ENCODE peak calls at places on chromosomes 16 and 17, in nine cellular contexts. One of them, this sample, is unnamed.

GRCh38 chr16:68227850-68228553 is 7.9 kb downstream of the ESRP2 start:
- DNase-seq in GM23338: no peak
- DNase-seq in endodermal cell: peak; percentile 18
- DNase-seq in psoas muscle: peak; percentile 63
- DNase-seq in H9: no peak
- DNase-seq in cardiac muscle cell: no peak
- DNase-seq in Peyer's patch: peak; percentile 15
- DNase-seq in naive thymus-derived CD4-positive, alpha-beta T cell: no peak
- DNase-seq in CD8-positive, alpha-beta memory T cell: no peak
- DNase-seq in this sample: no peak

GRCh38 chr17:67021196-67021595 is 23.2 kb upstream of the CACNG1 start:
- DNase-seq in naive thymus-derived CD4-positive, alpha-beta T cell: no peak
- DNase-seq in cardiac muscle cell: no peak
- DNase-seq in GM23338: no peak
- DNase-seq in Peyer's patch: no peak
- DNase-seq in endodermal cell: no peak
- DNase-seq in H9: no peak
- DNase-seq in CD8-positive, alpha-beta memory T cell: no peak
- DNase-seq in psoas muscle: no peak
- DNase-seq in this sample: no peak

GRCh38 chr16:75402821-75403475 is 30.4 kb downstream of the CFDP1 start:
- DNase-seq in H9: no peak
- DNase-seq in psoas muscle: no peak
- DNase-seq in cardiac muscle cell: peak; percentile 69
- DNase-seq in Peyer's patch: no peak
- DNase-seq in endodermal cell: no peak
- DNase-seq in naive thymus-derived CD4-positive, alpha-beta T cell: no peak
- DNase-seq in CD8-positive, alpha-beta memory T cell: no peak
- DNase-seq in GM23338: peak; percentile 60
- DNase-seq in this sample: no peak

GRCh38 chr17:1484586-1485310 is 7.7 kb downstream of the MYO1C start:
- DNase-seq in cardiac muscle cell: peak; percentile 62
- DNase-seq in GM23338: peak; percentile 81
- DNase-seq in H9: peak; percentile 88
- DNase-seq in naive thymus-derived CD4-positive, alpha-beta T cell: peak; percentile 22
- DNase-seq in psoas muscle: no peak
- DNase-seq in Peyer's patch: peak; percentile 73
- DNase-seq in CD8-positive, alpha-beta memory T cell: peak; percentile 73
- DNase-seq in endodermal cell: peak; percentile 91
- DNase-seq in this sample: peak; percentile 76

GRCh38 chr16:73166394-73166971 is 118.6 kb upstream of the ZFHX3 start:
- DNase-seq in endodermal cell: no peak
- DNase-seq in H9: no peak
- DNase-seq in GM23338: peak; percentile 37
- DNase-seq in Peyer's patch: no peak
- DNase-seq in psoas muscle: no peak
- DNase-seq in cardiac muscle cell: peak; percentile 66
- DNase-seq in naive thymus-derived CD4-positive, alpha-beta T cell: no peak
- DNase-seq in CD8-positive, alpha-beta memory T cell: no peak
- DNase-seq in this sample: no peak

GRCh38 chr17:57080708-57081107 is 4.3 kb upstream of the AKAP1 start:
- DNase-seq in endodermal cell: no peak
- DNase-seq in psoas muscle: no peak
- DNase-seq in Peyer's patch: no peak
- DNase-seq in GM23338: no peak
- DNase-seq in CD8-positive, alpha-beta memory T cell: no peak
- DNase-seq in naive thymus-derived CD4-positive, alpha-beta T cell: no peak
- DNase-seq in H9: no peak
- DNase-seq in cardiac muscle cell: peak; percentile 10
- DNase-seq in this sample: no peak

GRCh38 chr17:59115474-59115873 is 8.8 kb upstream of the TRIM37 start:
- DNase-seq in cardiac muscle cell: no peak
- DNase-seq in CD8-positive, alpha-beta memory T cell: no peak
- DNase-seq in H9: no peak
- DNase-seq in Peyer's patch: no peak
- DNase-seq in GM23338: no peak
- DNase-seq in naive thymus-derived CD4-positive, alpha-beta T cell: no peak
- DNase-seq in endodermal cell: no peak
- DNase-seq in psoas muscle: no peak
- DNase-seq in this sample: no peak

GRCh38 chr16:9630985-9631384 is 539.5 kb downstream of the HAPSTR1 start:
- DNase-seq in Peyer's patch: no peak
- DNase-seq in endodermal cell: no peak
- DNase-seq in naive thymus-derived CD4-positive, alpha-beta T cell: no peak
- DNase-seq in cardiac muscle cell: no peak
- DNase-seq in GM23338: no peak
- DNase-seq in H9: no peak
- DNase-seq in CD8-positive, alpha-beta memory T cell: no peak
- DNase-seq in psoas muscle: no peak
- DNase-seq in this sample: no peak

GRCh38 chr16:1223355-1224214 is 1.5 kb downstream of the TPSG1 start:
- DNase-seq in psoas muscle: no peak
- DNase-seq in Peyer's patch: no peak
- DNase-seq in CD8-positive, alpha-beta memory T cell: no peak
- DNase-seq in naive thymus-derived CD4-positive, alpha-beta T cell: no peak
- DNase-seq in GM23338: no peak
- DNase-seq in H9: no peak
- DNase-seq in cardiac muscle cell: no peak
- DNase-seq in endodermal cell: no peak
- DNase-seq in this sample: no peak

GRCh38 chr17:16977932-16978331 is 6.0 kb upstream of the TNFRSF13B start:
- DNase-seq in endodermal cell: no peak
- DNase-seq in CD8-positive, alpha-beta memory T cell: no peak
- DNase-seq in GM23338: peak; percentile 40
- DNase-seq in Peyer's patch: no peak
- DNase-seq in psoas muscle: no peak
- DNase-seq in H9: peak; percentile 23
- DNase-seq in naive thymus-derived CD4-positive, alpha-beta T cell: no peak
- DNase-seq in cardiac muscle cell: peak; percentile 29
- DNase-seq in this sample: no peak

GRCh38 chr17:45783593-45784292 is 377 bp upstream of the CRHR1 start:
- DNase-seq in GM23338: peak; percentile 88
- DNase-seq in psoas muscle: peak; percentile 41
- DNase-seq in Peyer's patch: no peak
- DNase-seq in cardiac muscle cell: peak; percentile 13
- DNase-seq in naive thymus-derived CD4-positive, alpha-beta T cell: no peak
- DNase-seq in endodermal cell: peak; percentile 92
- DNase-seq in H9: peak; percentile 80
- DNase-seq in CD8-positive, alpha-beta memory T cell: no peak
- DNase-seq in this sample: no peak

GRCh38 chr17:80260791-80261158 is at the start of gene RNF213:
- DNase-seq in Peyer's patch: peak; percentile 61
- DNase-seq in CD8-positive, alpha-beta memory T cell: peak; percentile 78
- DNase-seq in cardiac muscle cell: peak; percentile 37
- DNase-seq in naive thymus-derived CD4-positive, alpha-beta T cell: peak; percentile 51
- DNase-seq in H9: peak; percentile 58
- DNase-seq in GM23338: peak; percentile 64
- DNase-seq in endodermal cell: peak; percentile 84
- DNase-seq in psoas muscle: peak; percentile 60
- DNase-seq in this sample: peak; percentile 81

GRCh38 chr17:3513305-3514035 is 37.7 kb downstream of the ASPA start:
- DNase-seq in cardiac muscle cell: no peak
- DNase-seq in naive thymus-derived CD4-positive, alpha-beta T cell: no peak
- DNase-seq in Peyer's patch: no peak
- DNase-seq in H9: no peak
- DNase-seq in endodermal cell: peak; percentile 38
- DNase-seq in CD8-positive, alpha-beta memory T cell: no peak
- DNase-seq in psoas muscle: no peak
- DNase-seq in GM23338: no peak
- DNase-seq in this sample: no peak

GRCh38 chr16:10537946-10538345 is 42.5 kb downstream of the EMP2 start:
- DNase-seq in H9: no peak
- DNase-seq in cardiac muscle cell: no peak
- DNase-seq in GM23338: no peak
- DNase-seq in Peyer's patch: no peak
- DNase-seq in psoas muscle: no peak
- DNase-seq in endodermal cell: no peak
- DNase-seq in naive thymus-derived CD4-positive, alpha-beta T cell: no peak
- DNase-seq in CD8-positive, alpha-beta memory T cell: no peak
- DNase-seq in this sample: no peak

GRCh38 chr17:82974136-82974952 is 105.1 kb upstream of the METRNL start:
- DNase-seq in GM23338: no peak
- DNase-seq in psoas muscle: no peak
- DNase-seq in endodermal cell: peak; percentile 45
- DNase-seq in H9: no peak
- DNase-seq in Peyer's patch: no peak
- DNase-seq in CD8-positive, alpha-beta memory T cell: no peak
- DNase-seq in cardiac muscle cell: no peak
- DNase-seq in naive thymus-derived CD4-positive, alpha-beta T cell: no peak
- DNase-seq in this sample: no peak

GRCh38 chr16:80969114-80969484 is 37.6 kb downstream of the CMC2 start:
- DNase-seq in naive thymus-derived CD4-positive, alpha-beta T cell: no peak
- DNase-seq in CD8-positive, alpha-beta memory T cell: no peak
- DNase-seq in cardiac muscle cell: no peak
- DNase-seq in endodermal cell: no peak
- DNase-seq in GM23338: no peak
- DNase-seq in Peyer's patch: no peak
- DNase-seq in psoas muscle: no peak
- DNase-seq in H9: no peak
- DNase-seq in this sample: no peak

GRCh38 chr16:50548659-50549560 is 714 bp downstream of the NKD1 start:
- DNase-seq in Peyer's patch: no peak
- DNase-seq in endodermal cell: no peak
- DNase-seq in cardiac muscle cell: peak; percentile 18
- DNase-seq in psoas muscle: no peak
- DNase-seq in CD8-positive, alpha-beta memory T cell: peak; percentile 62
- DNase-seq in naive thymus-derived CD4-positive, alpha-beta T cell: no peak
- DNase-seq in H9: no peak
- DNase-seq in GM23338: peak; percentile 32
- DNase-seq in this sample: peak; percentile 54

GRCh38 chr16:138049-138417 is 440 bp downstream of the NPRL3 start:
- DNase-seq in endodermal cell: peak; percentile 72
- DNase-seq in cardiac muscle cell: peak; percentile 22
- DNase-seq in CD8-positive, alpha-beta memory T cell: no peak
- DNase-seq in H9: peak; percentile 36
- DNase-seq in Peyer's patch: no peak
- DNase-seq in naive thymus-derived CD4-positive, alpha-beta T cell: no peak
- DNase-seq in psoas muscle: peak; percentile 27
- DNase-seq in GM23338: peak; percentile 58
- DNase-seq in this sample: no peak

GRCh38 chr16:56355221-56355620 is 70.1 kb downstream of the AMFR start:
- DNase-seq in endodermal cell: peak; percentile 38
- DNase-seq in Peyer's patch: no peak
- DNase-seq in cardiac muscle cell: no peak
- DNase-seq in psoas muscle: no peak
- DNase-seq in CD8-positive, alpha-beta memory T cell: no peak
- DNase-seq in GM23338: peak; percentile 6
- DNase-seq in naive thymus-derived CD4-positive, alpha-beta T cell: no peak
- DNase-seq in H9: no peak
- DNase-seq in this sample: no peak

GRCh38 chr16:31260136-31260931 is 559 bp downstream of the ITGAM start:
- DNase-seq in GM23338: no peak
- DNase-seq in psoas muscle: no peak
- DNase-seq in Peyer's patch: no peak
- DNase-seq in cardiac muscle cell: no peak
- DNase-seq in naive thymus-derived CD4-positive, alpha-beta T cell: no peak
- DNase-seq in H9: no peak
- DNase-seq in endodermal cell: no peak
- DNase-seq in CD8-positive, alpha-beta memory T cell: no peak
- DNase-seq in this sample: no peak

GRCh38 chr16:64452446-64452845 is 669.4 kb downstream of the CDH11 start:
- DNase-seq in psoas muscle: no peak
- DNase-seq in GM23338: no peak
- DNase-seq in H9: no peak
- DNase-seq in naive thymus-derived CD4-positive, alpha-beta T cell: no peak
- DNase-seq in CD8-positive, alpha-beta memory T cell: no peak
- DNase-seq in Peyer's patch: no peak
- DNase-seq in cardiac muscle cell: no peak
- DNase-seq in endodermal cell: no peak
- DNase-seq in this sample: no peak
- H3K27ac ChIP-seq in psoas muscle: no peak overlapping the region
- H3K27ac ChIP-seq in GM23338: no peak overlapping the region
- H3K27ac ChIP-seq in H9: no peak overlapping the region
- H3K27ac ChIP-seq in naive thymus-derived CD4-positive, alpha-beta T cell: no peak overlapping the region
- H3K27ac ChIP-seq in CD8-positive, alpha-beta memory T cell: no peak overlapping the region
- H3K27ac ChIP-seq in Peyer's patch: no peak overlapping the region
- H3K27ac ChIP-seq in cardiac muscle cell: no peak overlapping the region
- H3K27ac ChIP-seq in endodermal cell: no peak overlapping the region
- H3K27ac ChIP-seq in this sample: no peak overlapping the region

DNA sequence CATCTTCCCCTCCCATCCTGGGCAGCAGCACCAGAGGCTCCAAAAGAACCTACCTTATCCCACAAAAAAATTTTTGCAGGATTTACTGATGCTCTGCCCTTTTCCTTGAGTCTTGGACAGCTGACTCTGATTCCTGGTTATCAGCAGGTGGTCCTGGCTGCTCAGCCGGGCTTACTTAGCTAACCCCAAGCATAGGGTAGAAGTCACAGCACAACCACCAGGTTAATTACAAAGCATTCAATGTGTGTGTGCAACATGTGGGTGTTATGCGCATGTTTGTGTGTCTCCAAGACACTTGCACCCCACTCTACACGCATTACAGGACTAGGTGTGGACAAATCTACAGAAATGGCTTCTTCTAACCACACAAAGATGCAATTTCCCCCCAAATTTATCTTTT is 36.3 kb downstream of the PECAM1 start:
- DNase-seq in psoas muscle: no peak
- DNase-seq in CD8-positive, alpha-beta memory T cell: no peak
- DNase-seq in Peyer's patch: no peak
- DNase-seq in cardiac muscle cell: no peak
- DNase-seq in H9: no peak
- DNase-seq in GM23338: peak; percentile 9
- DNase-seq in naive thymus-derived CD4-positive, alpha-beta T cell: no peak
- DNase-seq in endodermal cell: no peak
- DNase-seq in this sample: no peak
- H3K27ac ChIP-seq in psoas muscle: no peak overlapping the region
- H3K27ac ChIP-seq in CD8-positive, alpha-beta memory T cell: no peak overlapping the region
- H3K27ac ChIP-seq in Peyer's patch: no peak overlapping the region
- H3K27ac ChIP-seq in cardiac muscle cell: no peak overlapping the region
- H3K27ac ChIP-seq in H9: no peak overlapping the region
- H3K27ac ChIP-seq in GM23338: no peak overlapping the region
- H3K27ac ChIP-seq in naive thymus-derived CD4-positive, alpha-beta T cell: no peak overlapping the region
- H3K27ac ChIP-seq in endodermal cell: no peak overlapping the region
- H3K27ac ChIP-seq in this sample: peak overlapping the region; percentile 41

GRCh38 chr16:58511933-58512815 is 3.1 kb upstream of the SETD6 start:
- DNase-seq in H9: peak; percentile 91
- DNase-seq in endodermal cell: peak; percentile 98
- DNase-seq in psoas muscle: peak; percentile 82
- DNase-seq in CD8-positive, alpha-beta memory T cell: peak; percentile 86
- DNase-seq in naive thymus-derived CD4-positive, alpha-beta T cell: peak; percentile 62
- DNase-seq in cardiac muscle cell: peak; percentile 72
- DNase-seq in GM23338: peak; percentile 94
- DNase-seq in Peyer's patch: peak; percentile 83
- DNase-seq in this sample: peak; percentile 86
- H3K27ac ChIP-seq in H9: no peak overlapping the region
- H3K27ac ChIP-seq in endodermal cell: no peak overlapping the region
- H3K27ac ChIP-seq in psoas muscle: no peak overlapping the region
- H3K27ac ChIP-seq in CD8-positive, alpha-beta memory T cell: no peak overlapping the region
- H3K27ac ChIP-seq in naive thymus-derived CD4-positive, alpha-beta T cell: no peak overlapping the region
- H3K27ac ChIP-seq in cardiac muscle cell: no peak overlapping the region
- H3K27ac ChIP-seq in GM23338: no peak overlapping the region
- H3K27ac ChIP-seq in Peyer's patch: no peak overlapping the region
- H3K27ac ChIP-seq in this sample: no peak overlapping the region

DNA sequence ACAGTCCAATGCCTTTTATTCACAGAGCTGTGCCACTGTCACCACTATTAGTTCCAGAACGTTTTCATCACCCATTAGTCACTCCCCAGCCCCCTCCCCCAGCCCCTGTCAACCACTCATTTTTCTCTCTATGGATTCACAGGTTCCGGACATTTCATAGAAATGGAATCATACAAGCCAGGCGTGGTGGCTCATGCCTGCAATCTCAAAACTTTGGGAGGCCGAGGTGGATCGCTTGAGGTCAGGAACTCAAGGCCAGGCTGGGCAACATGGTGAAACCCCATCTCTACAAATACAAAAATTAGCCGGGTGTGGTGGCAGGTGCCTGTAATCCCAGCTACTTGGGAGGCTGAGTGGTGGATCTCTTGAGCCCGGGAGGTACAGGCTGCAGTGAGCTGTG is 759 bp upstream of the PAM16 start:
- DNase-seq in naive thymus-derived CD4-positive, alpha-beta T cell: no peak
- DNase-seq in GM23338: no peak
- DNase-seq in endodermal cell: no peak
- DNase-seq in cardiac muscle cell: peak; percentile 14
- DNase-seq in CD8-positive, alpha-beta memory T cell: no peak
- DNase-seq in H9: no peak
- DNase-seq in psoas muscle: no peak
- DNase-seq in Peyer's patch: no peak
- DNase-seq in this sample: no peak
- H3K27ac ChIP-seq in naive thymus-derived CD4-positive, alpha-beta T cell: peak overlapping the region; percentile 87
- H3K27ac ChIP-seq in GM23338: no peak overlapping the region
- H3K27ac ChIP-seq in endodermal cell: no peak overlapping the region
- H3K27ac ChIP-seq in cardiac muscle cell: no peak overlapping the region
- H3K27ac ChIP-seq in CD8-positive, alpha-beta memory T cell: no peak overlapping the region
- H3K27ac ChIP-seq in H9: no peak overlapping the region
- H3K27ac ChIP-seq in psoas muscle: no peak overlapping the region
- H3K27ac ChIP-seq in Peyer's patch: peak overlapping the region; percentile 87
- H3K27ac ChIP-seq in this sample: no peak overlapping the region